ENCODE peak calls at places on chromosomes 2 and 18, in eight cellular contexts. Y, L, U, C, N, J, X and R are unnamed samples.

GRCh38 chr2:178700922-178701342 is 106.3 kb downstream of the TTN start:
- DNase-seq in X (no peak), J (no peak), L (no peak), Y (no peak), N (no peak), C (no peak), U (no peak), R (peak)

GRCh38 chr2:12688156-12688555 is 28.6 kb upstream of the TRIB2 start:
- DNase-seq in Y (no peak), U (no peak), J (no peak), C (no peak), L (no peak), X (no peak), N (no peak), R (no peak)

GRCh38 chr2:219030177-219030940 is 11.0 kb downstream of the CFAP65 start:
- DNase-seq in Y (no peak), L (no peak), N (no peak), U (no peak), X (no peak), C (no peak), J (no peak), R (no peak)

GRCh38 chr18:31591628-31592027 is at the start of gene TTR:
- DNase-seq in N (no peak), X (no peak), L (no peak), U (no peak), C (no peak), J (no peak), Y (no peak), R (no peak)

GRCh38 chr2:229520582-229521221 is 193.7 kb downstream of the DNER start:
- DNase-seq in C (no peak), J (no peak), U (no peak), Y (peak), L (no peak), X (no peak), N (no peak), R (no peak)

GRCh38 chr2:241796610-241797138 is 12.3 kb upstream of the NEU4 start:
- DNase-seq in X (no peak), Y (peak), N (no peak), J (no peak), L (no peak), C (no peak), U (no peak), R (no peak)

GRCh38 chr2:62713837-62714236 is 8.3 kb downstream of the EHBP1 start:
- DNase-seq in N (no peak), Y (no peak), L (no peak), C (no peak), X (no peak), J (no peak), U (no peak), R (no peak)

GRCh38 chr2:200454839-200455801 is 54.7 kb downstream of the KCTD18 start:
- DNase-seq in X (no peak), L (no peak), C (no peak), U (no peak), J (no peak), N (no peak), Y (no peak), R (no peak)

GRCh38 chr2:144967971-144968370 is 448.1 kb upstream of the ZEB2 start:
- DNase-seq in X (no peak), L (no peak), J (no peak), Y (no peak), U (no peak), N (no peak), C (no peak), R (no peak)

GRCh38 chr2:101617188-101617587 is 80.3 kb upstream of the MAP4K4 start:
- DNase-seq in X (no peak), Y (no peak), N (no peak), C (no peak), J (no peak), U (no peak), L (no peak), R (no peak)

GRCh38 chr2:121284424-121285076 is 452 bp downstream of the TFCP2L1 start:
- DNase-seq in J (no peak), L (peak), X (no peak), U (no peak), C (no peak), N (no peak), Y (peak), R (no peak)

GRCh38 chr2:120310136-120310535 is 35.8 kb upstream of the INHBB start:
- DNase-seq in Y (no peak), X (no peak), C (no peak), N (no peak), J (no peak), L (no peak), U (no peak), R (no peak)

GRCh38 chr2:3463914-3464313 is 55.4 kb downstream of the ADI1 start:
- DNase-seq in U (no peak), L (no peak), C (no peak), N (no peak), J (no peak), X (no peak), Y (no peak), R (no peak)

GRCh38 chr2:25313711-25314513 is 27.8 kb downstream of the DNMT3A start:
- DNase-seq in L (no peak), J (no peak), N (no peak), Y (no peak), C (no peak), U (no peak), X (no peak), R (no peak)

GRCh38 chr2:104078431-104079157 is 775.3 kb upstream of the POU3F3 start:
- DNase-seq in X (no peak), N (no peak), U (no peak), Y (no peak), L (no peak), C (no peak), J (no peak), R (no peak)